ENCODE peak calls at places on chromosomes 13 and 19, in eight cellular contexts. Z is adipocyte; V is aorta; H is left lung; S is body of pancreas; B is effector memory CD4-positive, alpha-beta T cell; P is SJCRH30; R is HCT116. U is an unnamed sample. For H3K9me3, the result is how much of the 10 kb centered on the place peaks cover.

GRCh38 chr19:32322541-32322940 is 22.9 kb upstream of the ZNF507 start:
- DNase-seq in V (no peak), Z (no peak), B (no peak), P (peak), H (no peak), R (no peak), S (no peak), U (no peak)

GRCh38 chr19:7194566-7194965 is 99.6 kb downstream of the INSR start:
- DNase-seq in P (no peak), S (peak), B (no peak), R (no peak), V (no peak), H (no peak), Z (no peak), U (no peak)

GRCh38 chr13:77918391-77919261 is at the start of gene EDNRB:
- DNase-seq in Z (peak), B (no peak), P (peak), V (peak), R (no peak), S (peak), H (peak), U (no peak)

GRCh38 chr13:101751488-101751887 is 299.0 kb downstream of the ITGBL1 start:
- DNase-seq in P (peak), B (no peak), R (no peak), V (no peak), Z (peak), S (no peak), H (no peak), U (no peak)

GRCh38 chr19:32614916-32615315 is 33.9 kb downstream of the PDCD5 start:
- DNase-seq in B (no peak), Z (no peak), R (no peak), S (no peak), V (no peak), P (no peak), H (no peak), U (no peak)

GRCh38 chr19:40443930-40444180 is 280 bp downstream of the SERTAD3 start:
- DNase-seq in H (no peak), B (no peak), Z (no peak), S (no peak), R (no peak), P (peak), V (no peak), U (no peak)

GRCh38 chr19:16737909-16738308 is 18.3 kb downstream of the NWD1 start:
- DNase-seq in R (no peak), P (peak), V (no peak), Z (no peak), H (no peak), S (no peak), B (no peak), U (no peak)

GRCh38 chr13:81017525-81018152 is 676.7 kb upstream of the SPRY2 start:
- DNase-seq in H (no peak), B (no peak), Z (peak), R (peak), S (no peak), V (no peak), P (peak), U (no peak)

GRCh38 chr19:17184381-17184841 is 30.7 kb upstream of the USE1 start:
- DNase-seq in P (no peak), H (no peak), S (no peak), Z (no peak), V (no peak), R (no peak), B (peak), U (no peak)

GRCh38 chr19:2235026-2235395 is 1.1 kb downstream of the PLEKHJ1 start:
- DNase-seq in V (no peak), R (no peak), P (no peak), Z (peak), H (no peak), B (no peak), S (no peak), U (no peak)

GRCh38 chr13:78420814-78421213 is 182.5 kb downstream of the POU4F1 start:
- DNase-seq in R (no peak), V (no peak), B (no peak), P (no peak), Z (no peak), H (no peak), S (no peak), U (no peak)

GRCh38 chr13:95485045-95485517 is 67.4 kb upstream of the CLDN10 start:
- DNase-seq in R (no peak), Z (peak), V (no peak), S (no peak), H (no peak), B (no peak), P (no peak), U (no peak)

GRCh38 chr19:7595466-7596133 is at the start of gene CAMSAP3:
- DNase-seq in V (no peak), S (peak), Z (peak), H (no peak), P (peak), R (no peak), B (no peak), U (no peak)

GRCh38 chr19:32902448-32902847 is 32.9 kb upstream of the SLC7A9 start:
- DNase-seq in P (no peak), R (no peak), B (no peak), H (no peak), S (no peak), Z (no peak), V (no peak), U (no peak)

GRCh38 chr13:44653261-44653660 is 77.1 kb upstream of the TSC22D1 start:
- DNase-seq in B (no peak), P (no peak), H (no peak), V (no peak), R (no peak), Z (no peak), S (no peak), U (no peak)

GRCh38 chr19:14536926-14537692 is 7.7 kb downstream of the TECR start:
- DNase-seq in S (peak), Z (no peak), V (peak), P (peak), R (peak), H (peak), B (no peak), U (peak)

GRCh38 chr13:56187331-56187730 is 953.4 kb upstream of the PRR20A start:
- DNase-seq in R (no peak), P (no peak), B (no peak), S (no peak), V (no peak), H (no peak), Z (no peak), U (no peak)

GRCh38 chr19:11232555-11232954 is 6.9 kb upstream of the ANGPTL8 start:
- DNase-seq in H (no peak), V (no peak), S (no peak), P (no peak), B (no peak), Z (no peak), R (no peak), U (no peak)

GRCh38 chr19:48469056-48469881 is at the start of gene CYTH2:
- DNase-seq in S (peak), R (peak), Z (peak), P (peak), V (peak), B (peak), H (peak), U (peak)

GRCh38 chr13:70385852-70386251 is 277.6 kb upstream of the KLHL1 start:
- DNase-seq in P (no peak), Z (no peak), R (no peak), S (no peak), H (no peak), V (no peak), B (no peak), U (no peak)

GRCh38 chr19:18433039-18433691 is 4.8 kb downstream of the ISYNA1 start:
- DNase-seq in R (no peak), H (no peak), V (no peak), Z (no peak), S (no peak), B (no peak), P (no peak), U (no peak)

GRCh38 chr13:93304868-93305613 is 78.4 kb downstream of the GPC6 start:
- DNase-seq in B (no peak), V (no peak), P (no peak), S (no peak), Z (no peak), R (no peak), H (no peak), U (no peak)

GRCh38 chr13:71873418-71874276 is 6.6 kb upstream of the DACH1 start:
- DNase-seq in R (no peak), H (no peak), B (no peak), Z (no peak), V (no peak), S (no peak), P (no peak), U (no peak)

GRCh38 chr13:65339236-65339635 is 1890.9 kb downstream of the PCDH9 start:
- DNase-seq in P (no peak), S (no peak), Z (peak), B (no peak), V (no peak), H (no peak), R (no peak), U (no peak)

GRCh38 chr19:5093297-5093858 is 124.5 kb downstream of the KDM4B start:
- DNase-seq in Z (no peak), R (no peak), V (no peak), S (peak), P (peak), H (no peak), B (no peak), U (no peak)

GRCh38 chr19:10007811-10008211 is 2.5 kb downstream of the COL5A3 start:
- DNase-seq in R (no peak), H (no peak), V (no peak), S (peak), Z (peak), B (no peak), P (peak), U (no peak)

GRCh38 chr13:105097501-105097900 is 1438.0 kb downstream of the EFNB2 start:
- DNase-seq in B (no peak), H (no peak), S (no peak), Z (no peak), R (no peak), V (no peak), P (no peak), U (no peak)

GRCh38 chr19:6064016-6064702 is 46.1 kb downstream of the RFX2 start:
- DNase-seq in R (no peak), P (no peak), B (no peak), V (no peak), Z (no peak), H (no peak), S (no peak), U (no peak)

GRCh38 chr19:10461047-10461949 is 41.0 kb downstream of the PDE4A start:
- DNase-seq in S (peak), V (peak), B (peak), H (peak), R (peak), P (peak), Z (peak), U (peak)

DNA sequence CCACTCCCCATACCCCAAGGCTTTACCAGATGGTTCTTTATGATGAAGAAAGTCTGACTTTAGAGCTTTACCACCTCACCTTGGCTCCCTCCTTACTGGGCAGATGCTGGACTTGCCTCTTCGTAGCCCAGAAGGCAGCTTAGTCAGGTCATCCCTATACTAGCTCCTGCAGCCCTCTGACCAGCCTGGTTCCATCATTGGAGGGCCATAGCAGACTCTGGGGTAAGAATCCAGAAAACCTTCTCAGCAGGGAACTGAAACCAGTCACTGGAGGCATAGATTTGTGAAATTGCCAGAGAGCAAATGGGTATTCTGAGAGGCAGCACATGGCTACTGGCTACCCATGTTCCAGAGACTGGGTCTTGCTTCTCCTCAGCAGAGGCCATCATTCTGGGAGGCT is 21.8 kb upstream of the ZNF492 start:
- DNase-seq in V (no peak), H (no peak), B (no peak), S (no peak), R (no peak), Z (no peak), P (no peak), U (no peak)
- H3K9me3 ChIP-seq in V (under half), H (half or more), B (under half), S (under half), R (under half), Z (under half), P (under half), U (under half)

GRCh38 chr13:108218044-108218974 is at the start of gene ABHD13:
- DNase-seq in V (peak), S (peak), H (peak), Z (peak), B (peak), P (peak), R (peak), U (peak)
- H3K9me3 ChIP-seq in V (under half), S (under half), H (under half), Z (under half), B (under half), P (under half), R (under half), U (under half)

GRCh38 chr19:56837892-56838679 is 2.4 kb downstream of the PEG3 start:
- DNase-seq in P (peak), R (no peak), Z (no peak), S (peak), H (peak), V (peak), B (no peak), U (no peak)

GRCh38 chr19:56839665-56840451 is 668 bp downstream of the PEG3 start:
- DNase-seq in H (peak), P (peak), Z (peak), V (peak), R (no peak), S (peak), B (no peak), U (no peak)

GRCh38 chr19:56838680-56838929 is 1.9 kb downstream of the PEG3 start:
- DNase-seq in S (no peak), B (no peak), Z (no peak), V (no peak), R (no peak), H (no peak), P (no peak), U (no peak)

GRCh38 chr19:56840452-56841193 is at the start of the genes PEG3 and ZIM2:
- DNase-seq in S (peak), V (peak), R (no peak), B (no peak), H (peak), P (peak), Z (no peak), U (no peak)

GRCh38 chr19:56838930-56839664 is 1.4 kb downstream of the PEG3 start:
- DNase-seq in R (no peak), S (peak), P (peak), V (peak), H (peak), B (no peak), Z (peak), U (no peak)
- H3K9me3 ChIP-seq in R (under half), S (under half), P (under half), V (under half), H (half or more), B (under half), Z (under half), U (under half)

GRCh38 chr19:54728167-54728566 is 3.9 kb downstream of the KIR3DL3 start:
- DNase-seq in V (no peak), R (no peak), S (no peak), B (no peak), H (no peak), P (no peak), Z (no peak), U (no peak)
- H3K9me3 ChIP-seq in V (under half), R (under half), S (under half), B (under half), H (under half), P (under half), Z (under half), U (under half)

DNA sequence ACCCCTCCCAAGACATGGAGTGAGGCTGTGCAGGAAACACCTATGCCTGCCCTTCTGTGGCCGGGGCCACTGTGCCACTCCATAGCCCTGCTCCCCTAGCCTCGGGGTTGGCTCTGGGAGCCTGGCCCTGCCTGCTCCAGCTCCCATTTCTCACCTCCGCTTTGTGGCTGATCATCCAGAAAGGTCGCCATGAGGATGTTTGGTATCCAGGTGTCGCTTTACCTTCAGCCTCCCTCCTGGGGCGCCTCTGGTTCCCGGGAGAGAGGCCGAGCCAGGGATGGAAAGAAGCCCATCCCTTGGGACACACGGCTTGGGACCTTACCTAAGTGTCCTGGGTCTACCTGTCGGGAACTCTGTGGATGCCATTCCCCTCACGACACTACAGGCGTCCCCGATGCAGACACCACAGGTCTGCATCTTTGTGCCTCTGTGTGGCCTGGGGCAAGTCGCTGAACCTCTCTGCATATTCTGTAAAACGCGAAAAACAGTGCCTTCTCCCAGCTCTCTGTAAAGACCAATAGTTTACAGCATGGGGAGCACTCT is 3.4 kb upstream of the MCF2L start:
- DNase-seq in S (peak), R (no peak), H (no peak), P (no peak), Z (no peak), V (no peak), B (no peak), U (no peak)
- H3K9me3 ChIP-seq in S (under half), R (under half), H (under half), P (under half), Z (under half), V (under half), B (under half), U (under half)

DNA sequence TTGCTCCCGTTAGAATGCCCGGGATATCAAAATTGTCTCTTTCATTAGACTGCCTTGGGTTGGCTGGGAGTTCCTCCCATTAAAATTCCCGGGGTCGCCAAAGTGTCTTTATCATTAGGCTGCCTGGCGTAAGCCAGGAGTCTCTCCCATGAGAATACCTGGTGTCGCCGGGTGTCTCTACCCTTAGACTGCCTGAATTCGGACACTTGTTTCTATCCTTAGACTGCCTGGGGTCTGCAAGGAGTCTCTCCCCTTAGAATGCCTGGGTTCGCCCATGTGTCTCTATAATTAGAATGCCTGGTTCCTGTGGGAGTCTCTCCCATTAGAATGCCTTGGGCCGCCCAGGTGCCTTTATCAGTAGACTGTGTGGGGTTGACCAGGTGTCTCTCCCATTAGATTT is 1538.2 kb downstream of the UQCRFS1 start:
- DNase-seq in B (no peak), Z (no peak), S (no peak), R (no peak), P (no peak), V (no peak), H (no peak), U (no peak)
- H3K9me3 ChIP-seq in B (under half), Z (under half), S (under half), R (under half), P (under half), V (under half), H (half or more), U (under half)